ENCODE peak calls at places on chromosome 22, in five cellular contexts. B, Q, D, G and C are unnamed samples.

GRCh38 chr22:38802671-38803121 is 8.8 kb upstream of the DNAL4 start:
- DNase-seq in D (no peak), Q (no peak), G (no peak), B (peak), C (no peak)

GRCh38 chr22:38754247-38755154 is 1.3 kb downstream of the SUN2 start:
- DNase-seq in B (peak), D (peak), G (peak), Q (no peak), C (peak)

GRCh38 chr22:38316340-38317236 is 645 bp downstream of the CSNK1E start:
- DNase-seq in D (no peak), B (peak), Q (peak), G (peak), C (peak)

GRCh38 chr22:44628856-44629255 is 73.1 kb upstream of the PRR5 start:
- DNase-seq in D (no peak), Q (no peak), G (no peak), B (no peak), C (no peak)

GRCh38 chr22:29767289-29768051 is at the start of gene UQCR10:
- DNase-seq in B (peak), D (peak), Q (peak), G (peak), C (no peak)

GRCh38 chr22:28075260-28075981 is 156.4 kb upstream of the PITPNB start:
- DNase-seq in D (no peak), G (no peak), B (peak), Q (no peak), C (peak)

GRCh38 chr22:22773979-22774738 is 113.5 kb upstream of the IGLL5 start:
- DNase-seq in D (no peak), G (peak), B (no peak), Q (no peak), C (no peak)

GRCh38 chr22:32457031-32457430 is 7.2 kb downstream of the BPIFC start:
- DNase-seq in D (no peak), G (no peak), Q (no peak), B (no peak), C (no peak)

GRCh38 chr22:44286673-44287072 is 26.1 kb downstream of the SHISAL1 start:
- DNase-seq in B (no peak), G (no peak), D (no peak), Q (no peak), C (no peak)

GRCh38 chr22:40560551-40560950 is 76.0 kb downstream of the MRTFA start:
- DNase-seq in Q (no peak), B (peak), D (no peak), G (no peak), C (no peak)

GRCh38 chr22:28885939-28886338 is 2.6 kb downstream of the ZNRF3 start:
- DNase-seq in G (no peak), D (no peak), B (peak), Q (no peak), C (peak)

GRCh38 chr22:46090631-46091201 is 59.6 kb upstream of the PPARA start:
- DNase-seq in G (peak), Q (no peak), B (peak), D (no peak), C (peak)

GRCh38 chr22:38973289-38974169 is 8.6 kb upstream of the APOBEC3B start:
- DNase-seq in B (peak), G (no peak), Q (peak), D (no peak), C (no peak)

GRCh38 chr22:21946262-21946925 is 6.3 kb downstream of the PPM1F start:
- DNase-seq in Q (no peak), D (no peak), G (no peak), B (no peak), C (no peak)

GRCh38 chr22:29633514-29634312 is 30.3 kb downstream of the NF2 start:
- DNase-seq in B (peak), Q (no peak), D (no peak), G (no peak), C (no peak)

GRCh38 chr22:46280999-46281623 is 13.3 kb downstream of the TTC38 start:
- DNase-seq in D (no peak), B (no peak), G (no peak), Q (no peak), C (no peak)

GRCh38 chr22:25083414-25084166 is 116.1 kb upstream of the CRYBB3 start:
- DNase-seq in D (no peak), G (no peak), Q (no peak), B (no peak), C (no peak)